ENCODE peak calls at places on chromosomes 16 and 17, in ten cellular contexts. One of them, this sample, is unnamed.

GRCh38 chr16:88634141-88634993 is 4.0 kb upstream of the IL17C start:
- DNase-seq in stimulated activated CD8-positive, alpha-beta memory T cell treated with anti-CD3 and anti-CD28 coated beads, Interleukin-15, amount 100 ng/mL, for 24 hours: no peak
- DNase-seq in kidney glomerular epithelial cell: peak
- DNase-seq in fibroblast of the conjunctiva: peak
- DNase-seq in activated naive CD8-positive, alpha-beta T cell treated with anti-CD3 and anti-CD28 coated beads for 36 hours: peak
- DNase-seq in activated CD4-positive, CD25-positive, alpha-beta regulatory T cell: no peak
- DNase-seq in activated CD4-positive, alpha-beta T cell treated with anti-CD3 and anti-CD28 coated beads, Interleukin-2, amount 50 U/mL, for 1 hour: peak
- DNase-seq in stimulated activated CD4-positive, alpha-beta T cell treated with anti-CD3 and anti-CD28 coated beads, Interleukin-2, amount 100 ng/mL, for 24 hours: peak
- DNase-seq in adipocyte: peak
- DNase-seq in EH: peak
- DNase-seq in this sample: no peak

GRCh38 chr16:72832640-72833039 is 215.3 kb downstream of the ZFHX3 start:
- DNase-seq in stimulated activated CD8-positive, alpha-beta memory T cell treated with anti-CD3 and anti-CD28 coated beads, Interleukin-15, amount 100 ng/mL, for 24 hours: peak
- DNase-seq in kidney glomerular epithelial cell: peak
- DNase-seq in fibroblast of the conjunctiva: peak
- DNase-seq in activated naive CD8-positive, alpha-beta T cell treated with anti-CD3 and anti-CD28 coated beads for 36 hours: peak
- DNase-seq in activated CD4-positive, CD25-positive, alpha-beta regulatory T cell: peak
- DNase-seq in activated CD4-positive, alpha-beta T cell treated with anti-CD3 and anti-CD28 coated beads, Interleukin-2, amount 50 U/mL, for 1 hour: peak
- DNase-seq in stimulated activated CD4-positive, alpha-beta T cell treated with anti-CD3 and anti-CD28 coated beads, Interleukin-2, amount 100 ng/mL, for 24 hours: peak
- DNase-seq in adipocyte: peak
- DNase-seq in EH: peak
- DNase-seq in this sample: peak

GRCh38 chr17:69539781-69540319 is 125.4 kb downstream of the MAP2K6 start:
- DNase-seq in stimulated activated CD8-positive, alpha-beta memory T cell treated with anti-CD3 and anti-CD28 coated beads, Interleukin-15, amount 100 ng/mL, for 24 hours: no peak
- DNase-seq in kidney glomerular epithelial cell: peak
- DNase-seq in fibroblast of the conjunctiva: peak
- DNase-seq in activated naive CD8-positive, alpha-beta T cell treated with anti-CD3 and anti-CD28 coated beads for 36 hours: no peak
- DNase-seq in activated CD4-positive, CD25-positive, alpha-beta regulatory T cell: no peak
- DNase-seq in activated CD4-positive, alpha-beta T cell treated with anti-CD3 and anti-CD28 coated beads, Interleukin-2, amount 50 U/mL, for 1 hour: no peak
- DNase-seq in stimulated activated CD4-positive, alpha-beta T cell treated with anti-CD3 and anti-CD28 coated beads, Interleukin-2, amount 100 ng/mL, for 24 hours: no peak
- DNase-seq in adipocyte: peak
- DNase-seq in EH: peak
- DNase-seq in this sample: peak

GRCh38 chr16:24188751-24189318 is 67.3 kb upstream of the CACNG3 start:
- DNase-seq in stimulated activated CD8-positive, alpha-beta memory T cell treated with anti-CD3 and anti-CD28 coated beads, Interleukin-15, amount 100 ng/mL, for 24 hours: no peak
- DNase-seq in kidney glomerular epithelial cell: no peak
- DNase-seq in fibroblast of the conjunctiva: no peak
- DNase-seq in activated naive CD8-positive, alpha-beta T cell treated with anti-CD3 and anti-CD28 coated beads for 36 hours: no peak
- DNase-seq in activated CD4-positive, CD25-positive, alpha-beta regulatory T cell: no peak
- DNase-seq in activated CD4-positive, alpha-beta T cell treated with anti-CD3 and anti-CD28 coated beads, Interleukin-2, amount 50 U/mL, for 1 hour: no peak
- DNase-seq in stimulated activated CD4-positive, alpha-beta T cell treated with anti-CD3 and anti-CD28 coated beads, Interleukin-2, amount 100 ng/mL, for 24 hours: no peak
- DNase-seq in adipocyte: no peak
- DNase-seq in EH: no peak
- DNase-seq in this sample: no peak

GRCh38 chr16:9092963-9093477 is 1.6 kb downstream of the HAPSTR1 start:
- DNase-seq in stimulated activated CD8-positive, alpha-beta memory T cell treated with anti-CD3 and anti-CD28 coated beads, Interleukin-15, amount 100 ng/mL, for 24 hours: no peak
- DNase-seq in kidney glomerular epithelial cell: no peak
- DNase-seq in fibroblast of the conjunctiva: no peak
- DNase-seq in activated naive CD8-positive, alpha-beta T cell treated with anti-CD3 and anti-CD28 coated beads for 36 hours: peak
- DNase-seq in activated CD4-positive, CD25-positive, alpha-beta regulatory T cell: no peak
- DNase-seq in activated CD4-positive, alpha-beta T cell treated with anti-CD3 and anti-CD28 coated beads, Interleukin-2, amount 50 U/mL, for 1 hour: peak
- DNase-seq in stimulated activated CD4-positive, alpha-beta T cell treated with anti-CD3 and anti-CD28 coated beads, Interleukin-2, amount 100 ng/mL, for 24 hours: peak
- DNase-seq in adipocyte: peak
- DNase-seq in EH: peak
- DNase-seq in this sample: no peak

GRCh38 chr17:28744104-28744801 is 442 bp downstream of the TRAF4 start:
- DNase-seq in stimulated activated CD8-positive, alpha-beta memory T cell treated with anti-CD3 and anti-CD28 coated beads, Interleukin-15, amount 100 ng/mL, for 24 hours: peak
- DNase-seq in kidney glomerular epithelial cell: no peak
- DNase-seq in fibroblast of the conjunctiva: no peak
- DNase-seq in activated naive CD8-positive, alpha-beta T cell treated with anti-CD3 and anti-CD28 coated beads for 36 hours: peak
- DNase-seq in activated CD4-positive, CD25-positive, alpha-beta regulatory T cell: peak
- DNase-seq in activated CD4-positive, alpha-beta T cell treated with anti-CD3 and anti-CD28 coated beads, Interleukin-2, amount 50 U/mL, for 1 hour: peak
- DNase-seq in stimulated activated CD4-positive, alpha-beta T cell treated with anti-CD3 and anti-CD28 coated beads, Interleukin-2, amount 100 ng/mL, for 24 hours: peak
- DNase-seq in adipocyte: peak
- DNase-seq in EH: peak
- DNase-seq in this sample: peak

GRCh38 chr17:76869878-76870714 is 1.9 kb downstream of the MGAT5B start:
- DNase-seq in stimulated activated CD8-positive, alpha-beta memory T cell treated with anti-CD3 and anti-CD28 coated beads, Interleukin-15, amount 100 ng/mL, for 24 hours: no peak
- DNase-seq in kidney glomerular epithelial cell: no peak
- DNase-seq in fibroblast of the conjunctiva: no peak
- DNase-seq in activated naive CD8-positive, alpha-beta T cell treated with anti-CD3 and anti-CD28 coated beads for 36 hours: no peak
- DNase-seq in activated CD4-positive, CD25-positive, alpha-beta regulatory T cell: no peak
- DNase-seq in activated CD4-positive, alpha-beta T cell treated with anti-CD3 and anti-CD28 coated beads, Interleukin-2, amount 50 U/mL, for 1 hour: no peak
- DNase-seq in stimulated activated CD4-positive, alpha-beta T cell treated with anti-CD3 and anti-CD28 coated beads, Interleukin-2, amount 100 ng/mL, for 24 hours: no peak
- DNase-seq in adipocyte: peak
- DNase-seq in EH: peak
- DNase-seq in this sample: no peak

GRCh38 chr16:12064291-12064690 is 87.8 kb downstream of the SNX29 start:
- DNase-seq in stimulated activated CD8-positive, alpha-beta memory T cell treated with anti-CD3 and anti-CD28 coated beads, Interleukin-15, amount 100 ng/mL, for 24 hours: no peak
- DNase-seq in kidney glomerular epithelial cell: no peak
- DNase-seq in fibroblast of the conjunctiva: no peak
- DNase-seq in activated naive CD8-positive, alpha-beta T cell treated with anti-CD3 and anti-CD28 coated beads for 36 hours: no peak
- DNase-seq in activated CD4-positive, CD25-positive, alpha-beta regulatory T cell: no peak
- DNase-seq in activated CD4-positive, alpha-beta T cell treated with anti-CD3 and anti-CD28 coated beads, Interleukin-2, amount 50 U/mL, for 1 hour: no peak
- DNase-seq in stimulated activated CD4-positive, alpha-beta T cell treated with anti-CD3 and anti-CD28 coated beads, Interleukin-2, amount 100 ng/mL, for 24 hours: no peak
- DNase-seq in adipocyte: no peak
- DNase-seq in EH: no peak
- DNase-seq in this sample: no peak

GRCh38 chr16:15876503-15876902 is 11.9 kb downstream of the CEP20 start:
- DNase-seq in stimulated activated CD8-positive, alpha-beta memory T cell treated with anti-CD3 and anti-CD28 coated beads, Interleukin-15, amount 100 ng/mL, for 24 hours: no peak
- DNase-seq in kidney glomerular epithelial cell: peak
- DNase-seq in fibroblast of the conjunctiva: no peak
- DNase-seq in activated naive CD8-positive, alpha-beta T cell treated with anti-CD3 and anti-CD28 coated beads for 36 hours: no peak
- DNase-seq in activated CD4-positive, CD25-positive, alpha-beta regulatory T cell: no peak
- DNase-seq in activated CD4-positive, alpha-beta T cell treated with anti-CD3 and anti-CD28 coated beads, Interleukin-2, amount 50 U/mL, for 1 hour: no peak
- DNase-seq in stimulated activated CD4-positive, alpha-beta T cell treated with anti-CD3 and anti-CD28 coated beads, Interleukin-2, amount 100 ng/mL, for 24 hours: no peak
- DNase-seq in adipocyte: no peak
- DNase-seq in EH: no peak
- DNase-seq in this sample: peak

This sample was measured in Caki2.